ENCODE peak calls at places on chromosome 20, in nine cellular contexts. One of them, this sample, is unnamed. For H3K27me3, the result is how much of the 10 kb centered on the place peaks cover.

GRCh38 chr20:64065973-64066341 is 3.0 kb downstream of the TCEA2 start:
- DNase-seq in CD4-positive, CD25-positive, alpha-beta regulatory T cell: peak
- DNase-seq in bronchial epithelial cell: peak
- DNase-seq in CD8-positive, alpha-beta T cell: no peak
- DNase-seq in kidney epithelial cell: peak
- DNase-seq in tibial artery: no peak
- DNase-seq in ovary: no peak
- DNase-seq in H7: peak
- DNase-seq in CD8-positive, alpha-beta memory T cell: peak
- DNase-seq in this sample: no peak

GRCh38 chr20:56835829-56836228 is 206.7 kb downstream of the TFAP2C start:
- DNase-seq in CD8-positive, alpha-beta T cell: no peak
- DNase-seq in ovary: no peak
- DNase-seq in CD4-positive, CD25-positive, alpha-beta regulatory T cell: no peak
- DNase-seq in kidney epithelial cell: no peak
- DNase-seq in H7: no peak
- DNase-seq in tibial artery: no peak
- DNase-seq in bronchial epithelial cell: no peak
- DNase-seq in CD8-positive, alpha-beta memory T cell: no peak
- DNase-seq in this sample: no peak

GRCh38 chr20:25360631-25361286 is 29.9 kb downstream of the ABHD12 start:
- DNase-seq in kidney epithelial cell: no peak
- DNase-seq in CD8-positive, alpha-beta memory T cell: no peak
- DNase-seq in tibial artery: no peak
- DNase-seq in H7: peak
- DNase-seq in ovary: peak
- DNase-seq in CD8-positive, alpha-beta T cell: no peak
- DNase-seq in bronchial epithelial cell: no peak
- DNase-seq in CD4-positive, CD25-positive, alpha-beta regulatory T cell: no peak
- DNase-seq in this sample: no peak

GRCh38 chr20:57109151-57109953 is 157.1 kb downstream of the BMP7 start:
- DNase-seq in kidney epithelial cell: no peak
- DNase-seq in ovary: no peak
- DNase-seq in H7: no peak
- DNase-seq in CD4-positive, CD25-positive, alpha-beta regulatory T cell: no peak
- DNase-seq in CD8-positive, alpha-beta T cell: no peak
- DNase-seq in tibial artery: no peak
- DNase-seq in CD8-positive, alpha-beta memory T cell: no peak
- DNase-seq in bronchial epithelial cell: no peak
- DNase-seq in this sample: no peak

GRCh38 chr20:41245086-41245707 is 72.3 kb downstream of the ZHX3 start:
- DNase-seq in CD8-positive, alpha-beta memory T cell: no peak
- DNase-seq in H7: peak
- DNase-seq in ovary: peak
- DNase-seq in tibial artery: no peak
- DNase-seq in CD4-positive, CD25-positive, alpha-beta regulatory T cell: no peak
- DNase-seq in CD8-positive, alpha-beta T cell: no peak
- DNase-seq in kidney epithelial cell: no peak
- DNase-seq in bronchial epithelial cell: no peak
- DNase-seq in this sample: no peak

GRCh38 chr20:44715495-44716308 is 533 bp downstream of the CCN5 start:
- DNase-seq in CD8-positive, alpha-beta T cell: no peak
- DNase-seq in ovary: no peak
- DNase-seq in bronchial epithelial cell: no peak
- DNase-seq in tibial artery: no peak
- DNase-seq in kidney epithelial cell: no peak
- DNase-seq in CD8-positive, alpha-beta memory T cell: no peak
- DNase-seq in CD4-positive, CD25-positive, alpha-beta regulatory T cell: no peak
- DNase-seq in H7: no peak
- DNase-seq in this sample: no peak

GRCh38 chr20:32439132-32439829 is 81.2 kb downstream of the ASXL1 start:
- DNase-seq in CD8-positive, alpha-beta memory T cell: no peak
- DNase-seq in CD8-positive, alpha-beta T cell: no peak
- DNase-seq in ovary: no peak
- DNase-seq in kidney epithelial cell: no peak
- DNase-seq in CD4-positive, CD25-positive, alpha-beta regulatory T cell: no peak
- DNase-seq in tibial artery: no peak
- DNase-seq in bronchial epithelial cell: no peak
- DNase-seq in H7: peak
- DNase-seq in this sample: no peak

GRCh38 chr20:19828233-19828632 is 70.2 kb downstream of the RIN2 start:
- DNase-seq in bronchial epithelial cell: peak
- DNase-seq in tibial artery: no peak
- DNase-seq in CD8-positive, alpha-beta memory T cell: no peak
- DNase-seq in CD8-positive, alpha-beta T cell: no peak
- DNase-seq in H7: no peak
- DNase-seq in CD4-positive, CD25-positive, alpha-beta regulatory T cell: peak
- DNase-seq in ovary: no peak
- DNase-seq in kidney epithelial cell: no peak
- DNase-seq in this sample: no peak

GRCh38 chr20:36099106-36099505 is 55.4 kb upstream of the EPB41L1 start:
- DNase-seq in CD4-positive, CD25-positive, alpha-beta regulatory T cell: no peak
- DNase-seq in H7: no peak
- DNase-seq in bronchial epithelial cell: no peak
- DNase-seq in tibial artery: no peak
- DNase-seq in CD8-positive, alpha-beta memory T cell: no peak
- DNase-seq in CD8-positive, alpha-beta T cell: no peak
- DNase-seq in kidney epithelial cell: no peak
- DNase-seq in ovary: no peak
- DNase-seq in this sample: no peak

GRCh38 chr20:25984933-25985332 is 288.3 kb upstream of the ZNF337 start:
- DNase-seq in H7: no peak
- DNase-seq in CD4-positive, CD25-positive, alpha-beta regulatory T cell: peak
- DNase-seq in tibial artery: no peak
- DNase-seq in bronchial epithelial cell: no peak
- DNase-seq in ovary: peak
- DNase-seq in kidney epithelial cell: no peak
- DNase-seq in CD8-positive, alpha-beta T cell: no peak
- DNase-seq in CD8-positive, alpha-beta memory T cell: no peak
- DNase-seq in this sample: no peak

GRCh38 chr20:50068041-50068651 is 44.8 kb downstream of the UBE2V1 start:
- DNase-seq in H7: peak
- DNase-seq in ovary: no peak
- DNase-seq in kidney epithelial cell: no peak
- DNase-seq in CD4-positive, CD25-positive, alpha-beta regulatory T cell: no peak
- DNase-seq in CD8-positive, alpha-beta memory T cell: no peak
- DNase-seq in bronchial epithelial cell: no peak
- DNase-seq in tibial artery: no peak
- DNase-seq in CD8-positive, alpha-beta T cell: no peak
- DNase-seq in this sample: no peak

GRCh38 chr20:20972490-20972889 is 133.7 kb downstream of the LINC00237 start:
- DNase-seq in ovary: no peak
- DNase-seq in H7: no peak
- DNase-seq in CD4-positive, CD25-positive, alpha-beta regulatory T cell: no peak
- DNase-seq in CD8-positive, alpha-beta T cell: no peak
- DNase-seq in CD8-positive, alpha-beta memory T cell: no peak
- DNase-seq in bronchial epithelial cell: no peak
- DNase-seq in tibial artery: no peak
- DNase-seq in kidney epithelial cell: no peak
- DNase-seq in this sample: no peak

GRCh38 chr20:20971810-20972209 is 134.3 kb downstream of the LINC00237 start:
- DNase-seq in kidney epithelial cell: no peak
- DNase-seq in CD4-positive, CD25-positive, alpha-beta regulatory T cell: no peak
- DNase-seq in tibial artery: no peak
- DNase-seq in H7: no peak
- DNase-seq in bronchial epithelial cell: no peak
- DNase-seq in CD8-positive, alpha-beta T cell: no peak
- DNase-seq in ovary: no peak
- DNase-seq in CD8-positive, alpha-beta memory T cell: no peak
- DNase-seq in this sample: no peak

GRCh38 chr20:20969701-20970100 is 136.5 kb downstream of the LINC00237 start:
- DNase-seq in tibial artery: no peak
- DNase-seq in H7: no peak
- DNase-seq in kidney epithelial cell: no peak
- DNase-seq in CD8-positive, alpha-beta memory T cell: no peak
- DNase-seq in bronchial epithelial cell: no peak
- DNase-seq in ovary: no peak
- DNase-seq in CD4-positive, CD25-positive, alpha-beta regulatory T cell: no peak
- DNase-seq in CD8-positive, alpha-beta T cell: no peak
- DNase-seq in this sample: no peak
- H3K27me3 ChIP-seq in tibial artery: under half
- H3K27me3 ChIP-seq in H7: under half
- H3K27me3 ChIP-seq in kidney epithelial cell: under half
- H3K27me3 ChIP-seq in CD8-positive, alpha-beta memory T cell: under half
- H3K27me3 ChIP-seq in bronchial epithelial cell: under half
- H3K27me3 ChIP-seq in ovary: under half
- H3K27me3 ChIP-seq in CD4-positive, CD25-positive, alpha-beta regulatory T cell: under half
- H3K27me3 ChIP-seq in CD8-positive, alpha-beta T cell: under half
- H3K27me3 ChIP-seq in this sample: under half

DNA sequence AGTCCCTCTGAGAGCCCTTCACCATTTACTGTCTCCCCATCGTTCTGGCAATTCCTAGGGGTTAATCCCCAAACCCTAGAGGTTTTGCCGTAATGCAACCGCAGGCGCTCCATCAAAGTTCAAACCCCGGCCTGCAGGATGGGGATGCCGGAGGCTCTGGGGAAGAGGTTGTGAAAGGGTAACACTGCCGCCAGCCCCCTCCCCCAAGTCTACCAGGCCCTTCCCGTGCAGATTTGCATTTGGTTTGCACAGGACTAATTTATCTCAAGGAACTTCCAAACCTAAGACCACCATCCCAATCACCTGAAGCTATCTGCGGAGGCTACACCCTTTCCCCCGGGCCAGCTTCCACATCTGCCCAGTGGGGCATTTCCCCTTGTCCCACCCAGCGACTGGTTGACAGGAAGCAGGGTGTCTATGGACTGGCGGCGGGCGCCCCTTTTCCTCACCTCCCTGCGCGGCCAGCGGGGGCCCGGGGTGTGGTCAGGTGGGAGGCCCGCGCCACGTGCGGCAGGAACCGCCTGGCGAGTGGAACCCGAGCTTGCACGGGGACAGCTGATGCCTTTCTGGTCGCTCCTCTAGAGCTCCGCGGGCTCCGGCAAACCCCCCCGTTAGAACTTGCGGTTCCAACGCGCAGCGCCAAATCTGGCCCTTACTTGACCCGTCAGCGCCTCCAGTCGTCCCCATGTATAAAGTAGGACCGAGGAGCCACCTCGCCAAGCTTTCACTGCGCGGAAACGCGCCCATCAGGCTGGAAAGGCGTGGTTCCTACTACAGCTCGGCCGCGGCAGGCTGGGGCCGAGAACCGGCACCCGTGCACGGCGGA is 9.4 kb upstream of the SLC4A11 start:
- DNase-seq in CD4-positive, CD25-positive, alpha-beta regulatory T cell: peak
- DNase-seq in bronchial epithelial cell: peak
- DNase-seq in tibial artery: peak
- DNase-seq in ovary: no peak
- DNase-seq in H7: peak
- DNase-seq in CD8-positive, alpha-beta T cell: no peak
- DNase-seq in CD8-positive, alpha-beta memory T cell: no peak
- DNase-seq in kidney epithelial cell: no peak
- DNase-seq in this sample: peak
- H3K4me3 ChIP-seq in CD4-positive, CD25-positive, alpha-beta regulatory T cell: no peak
- H3K4me3 ChIP-seq in bronchial epithelial cell: no peak
- H3K4me3 ChIP-seq in tibial artery: peak
- H3K4me3 ChIP-seq in ovary: no peak
- H3K4me3 ChIP-seq in H7: peak
- H3K4me3 ChIP-seq in CD8-positive, alpha-beta T cell: no peak
- H3K4me3 ChIP-seq in CD8-positive, alpha-beta memory T cell: no peak
- H3K4me3 ChIP-seq in kidney epithelial cell: no peak
- H3K4me3 ChIP-seq in this sample: peak

GRCh38 chr20:38697306-38697705 is 27.0 kb upstream of the SLC32A1 start:
- DNase-seq in H7: no peak
- DNase-seq in CD8-positive, alpha-beta T cell: no peak
- DNase-seq in ovary: no peak
- DNase-seq in CD4-positive, CD25-positive, alpha-beta regulatory T cell: no peak
- DNase-seq in CD8-positive, alpha-beta memory T cell: no peak
- DNase-seq in tibial artery: no peak
- DNase-seq in kidney epithelial cell: no peak
- DNase-seq in bronchial epithelial cell: no peak
- DNase-seq in this sample: no peak

GRCh38 chr20:38700146-38700545 is 24.1 kb upstream of the SLC32A1 start:
- DNase-seq in CD8-positive, alpha-beta memory T cell: no peak
- DNase-seq in kidney epithelial cell: no peak
- DNase-seq in CD8-positive, alpha-beta T cell: no peak
- DNase-seq in ovary: no peak
- DNase-seq in H7: peak
- DNase-seq in bronchial epithelial cell: no peak
- DNase-seq in CD4-positive, CD25-positive, alpha-beta regulatory T cell: no peak
- DNase-seq in tibial artery: no peak
- DNase-seq in this sample: no peak

GRCh38 chr20:38700926-38701325 is 23.4 kb upstream of the SLC32A1 start:
- DNase-seq in ovary: no peak
- DNase-seq in CD4-positive, CD25-positive, alpha-beta regulatory T cell: no peak
- DNase-seq in CD8-positive, alpha-beta T cell: no peak
- DNase-seq in tibial artery: no peak
- DNase-seq in CD8-positive, alpha-beta memory T cell: no peak
- DNase-seq in kidney epithelial cell: no peak
- DNase-seq in bronchial epithelial cell: no peak
- DNase-seq in H7: no peak
- DNase-seq in this sample: no peak

GRCh38 chr20:38703526-38703925 is 20.8 kb upstream of the SLC32A1 start:
- DNase-seq in CD4-positive, CD25-positive, alpha-beta regulatory T cell: no peak
- DNase-seq in CD8-positive, alpha-beta T cell: no peak
- DNase-seq in tibial artery: no peak
- DNase-seq in CD8-positive, alpha-beta memory T cell: no peak
- DNase-seq in bronchial epithelial cell: no peak
- DNase-seq in ovary: no peak
- DNase-seq in H7: no peak
- DNase-seq in kidney epithelial cell: no peak
- DNase-seq in this sample: no peak

GRCh38 chr20:38698541-38698940 is 25.7 kb upstream of the SLC32A1 start:
- DNase-seq in bronchial epithelial cell: no peak
- DNase-seq in CD8-positive, alpha-beta memory T cell: no peak
- DNase-seq in CD8-positive, alpha-beta T cell: no peak
- DNase-seq in tibial artery: no peak
- DNase-seq in CD4-positive, CD25-positive, alpha-beta regulatory T cell: no peak
- DNase-seq in kidney epithelial cell: no peak
- DNase-seq in ovary: no peak
- DNase-seq in H7: no peak
- DNase-seq in this sample: no peak
- H3K27me3 ChIP-seq in bronchial epithelial cell: under half
- H3K27me3 ChIP-seq in CD8-positive, alpha-beta memory T cell: under half
- H3K27me3 ChIP-seq in CD8-positive, alpha-beta T cell: under half
- H3K27me3 ChIP-seq in tibial artery: under half
- H3K27me3 ChIP-seq in CD4-positive, CD25-positive, alpha-beta regulatory T cell: under half
- H3K27me3 ChIP-seq in kidney epithelial cell: under half
- H3K27me3 ChIP-seq in ovary: under half
- H3K27me3 ChIP-seq in H7: under half
- H3K27me3 ChIP-seq in this sample: under half

GRCh38 chr20:59484228-59484627 is 120.1 kb upstream of the PHACTR3 start:
- DNase-seq in H7: no peak
- DNase-seq in bronchial epithelial cell: no peak
- DNase-seq in CD8-positive, alpha-beta T cell: no peak
- DNase-seq in ovary: no peak
- DNase-seq in kidney epithelial cell: no peak
- DNase-seq in tibial artery: no peak
- DNase-seq in CD8-positive, alpha-beta memory T cell: no peak
- DNase-seq in CD4-positive, CD25-positive, alpha-beta regulatory T cell: no peak
- DNase-seq in this sample: no peak
- H3K4me3 ChIP-seq in H7: no peak
- H3K4me3 ChIP-seq in bronchial epithelial cell: no peak
- H3K4me3 ChIP-seq in CD8-positive, alpha-beta T cell: no peak
- H3K4me3 ChIP-seq in ovary: no peak
- H3K4me3 ChIP-seq in kidney epithelial cell: no peak
- H3K4me3 ChIP-seq in tibial artery: no peak
- H3K4me3 ChIP-seq in CD8-positive, alpha-beta memory T cell: no peak
- H3K4me3 ChIP-seq in CD4-positive, CD25-positive, alpha-beta regulatory T cell: no peak
- H3K4me3 ChIP-seq in this sample: no peak

This sample was measured in HAP-1.